ENCODE peak calls at places on chromosomes 3 and 15, in four cellular contexts. H, K, D and L are unnamed samples.

GRCh38 chr3:146803746-146804145 is 198.6 kb upstream of the PLSCR5 start:
- DNase-seq in H (no peak), K (no peak), D (no peak), L (no peak)

GRCh38 chr3:34183114-34183513 is 384.7 kb downstream of the PDCD6IP start:
- DNase-seq in H (no peak), K (no peak), D (no peak), L (no peak)

GRCh38 chr3:98977520-98977919 is 76.0 kb upstream of the DCBLD2 start:
- DNase-seq in H (no peak), K (no peak), D (no peak), L (no peak)

GRCh38 chr15:92130906-92131305 is 262.8 kb upstream of the ST8SIA2 start:
- DNase-seq in H (no peak), K (no peak), D (no peak), L (no peak)

GRCh38 chr3:108202080-108202479 is 20.1 kb downstream of the IFT57 start:
- DNase-seq in H (no peak), K (no peak), D (no peak), L (no peak)

GRCh38 chr3:32392530-32393302 is 1.1 kb downstream of the CMTM7 start:
- DNase-seq in H (peak; percentile 70), K (peak; percentile 50), D (peak; percentile 43), L (no peak)

GRCh38 chr3:123586966-123587365 is 2.1 kb upstream of the HACD2 start:
- DNase-seq in H (no peak), K (no peak), D (no peak), L (no peak)

GRCh38 chr3:184154909-184155643 is at the start of gene DVL3:
- DNase-seq in H (peak; percentile 86), K (peak; percentile 38), D (peak; percentile 78), L (no peak)

GRCh38 chr15:52392008-52392687 is 96.5 kb upstream of the MYO5C start:
- DNase-seq in H (no peak), K (no peak), D (no peak), L (no peak)

GRCh38 chr3:59518268-59518667 is 468.4 kb upstream of the CFAP20DC start:
- DNase-seq in H (no peak), K (no peak), D (no peak), L (no peak)

GRCh38 chr3:159609620-159610019 is 379.0 kb upstream of the IL12A start:
- DNase-seq in H (no peak), K (no peak), D (no peak), L (no peak)

GRCh38 chr3:21913791-21914190 is 162.8 kb upstream of the ZNF385D start:
- DNase-seq in H (no peak), K (no peak), D (no peak), L (no peak)

GRCh38 chr3:129599607-129600006 is 6.9 kb downstream of the PLXND1 start:
- DNase-seq in H (peak; percentile 86), K (no peak), D (peak; percentile 93), L (no peak)

GRCh38 chr3:48655586-48655985 is 7.1 kb downstream of the CELSR3 start:
- DNase-seq in H (peak; percentile 67), K (peak; percentile 86), D (no peak), L (no peak)

GRCh38 chr3:150248116-150248864 is 159.8 kb upstream of the TSC22D2 start:
- DNase-seq in H (no peak), K (no peak), D (no peak), L (no peak)

GRCh38 chr15:38564557-38565286 is at the start of gene RASGRP1:
- DNase-seq in H (peak; percentile 79), K (peak; percentile 88), D (peak; percentile 42), L (no peak)

GRCh38 chr3:194736896-194737600 is 51.4 kb downstream of the FAM43A start:
- DNase-seq in H (no peak), K (no peak), D (peak; percentile 94), L (no peak)

GRCh38 chr3:55720614-55721013 is 233.5 kb upstream of the WNT5A start:
- DNase-seq in H (no peak), K (no peak), D (no peak), L (no peak)
- TF ChIP-seq CTCF in H (no peak), K (no peak), D (no peak), L (peak; percentile 15)

DNA sequence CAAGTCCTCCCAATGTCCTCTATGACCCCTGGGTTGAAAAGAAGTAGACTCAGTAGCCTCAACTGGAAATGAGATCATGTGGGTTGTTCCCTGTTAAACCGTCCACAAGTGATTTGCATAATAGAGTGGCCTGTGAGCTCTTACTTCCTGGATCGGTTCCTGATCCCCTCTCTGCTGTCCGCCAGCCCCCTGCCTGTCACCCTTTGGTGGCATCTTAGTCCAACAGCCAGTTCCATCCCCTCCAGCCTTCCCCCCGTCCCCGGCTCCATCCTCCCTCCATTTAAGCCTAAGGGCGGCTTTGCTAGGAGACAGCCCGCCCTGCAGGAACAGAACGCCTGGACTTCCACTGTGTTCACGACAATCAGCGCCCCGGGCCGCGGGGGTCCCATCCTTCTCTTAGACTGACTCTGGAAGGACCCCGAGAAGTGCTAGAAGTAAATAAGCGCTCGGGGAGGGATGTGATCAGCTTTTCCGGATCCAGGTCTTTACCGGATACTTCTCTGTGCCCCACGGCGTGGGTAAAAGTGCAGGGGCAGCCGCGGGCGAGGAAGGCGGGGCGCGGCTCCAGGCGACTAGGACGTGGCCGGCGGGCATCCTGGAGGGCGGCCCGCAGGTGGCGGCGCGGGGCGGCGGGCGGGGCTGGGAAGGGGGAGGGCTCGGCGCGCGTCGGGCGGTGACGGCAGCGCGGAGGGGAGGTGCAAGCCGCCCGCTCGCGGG is 51.2 kb upstream of the ULK4 start:
- DNase-seq in H (peak; percentile 86), K (peak; percentile 75), D (peak; percentile 95), L (no peak)
- TF ChIP-seq CTCF in H (no peak), K (no peak), D (no peak), L (peak; percentile 34)

GRCh38 chr3:27253391-27253790 is 115.8 kb downstream of the NEK10 start:
- DNase-seq in H (no peak), K (no peak), D (no peak), L (no peak)

GRCh38 chr3:27254896-27255295 is 114.3 kb downstream of the NEK10 start:
- DNase-seq in H (no peak), K (no peak), D (no peak), L (no peak)

GRCh38 chr3:27252646-27253045 is 116.5 kb downstream of the NEK10 start:
- DNase-seq in H (no peak), K (no peak), D (no peak), L (no peak)

DNA sequence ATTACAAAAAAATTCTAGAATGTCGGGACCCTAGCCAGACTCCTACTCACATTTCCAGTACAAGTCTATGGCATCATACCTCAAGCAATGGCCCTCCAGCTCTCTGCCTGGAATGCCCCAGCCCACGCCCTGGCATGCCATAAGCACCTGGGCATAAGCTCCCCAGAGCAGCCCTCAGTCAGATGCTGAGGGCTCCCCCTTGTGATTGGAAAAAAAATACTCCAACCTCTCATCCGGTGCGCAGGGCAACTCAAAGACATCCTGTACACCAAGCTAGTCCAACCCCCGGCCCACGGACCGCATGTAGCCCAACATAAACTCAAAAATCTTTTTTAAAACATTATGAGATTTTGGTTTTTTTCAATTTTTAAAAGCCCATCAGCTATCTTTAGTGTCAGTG is 115.4 kb downstream of the NEK10 start:
- DNase-seq in H (peak; percentile 48), K (peak; percentile 32), D (peak; percentile 49), L (peak; percentile 8)
- TF ChIP-seq CTCF in H (no peak), K (no peak), D (peak; percentile 46), L (peak; percentile 71)

GRCh38 chr3:8868996-8869395 is 94.3 kb downstream of the RAD18 start:
- DNase-seq in H (no peak), K (no peak), D (no peak), L (no peak)
- TF ChIP-seq CTCF in H (no peak), K (no peak), D (no peak), L (no peak)

DNA sequence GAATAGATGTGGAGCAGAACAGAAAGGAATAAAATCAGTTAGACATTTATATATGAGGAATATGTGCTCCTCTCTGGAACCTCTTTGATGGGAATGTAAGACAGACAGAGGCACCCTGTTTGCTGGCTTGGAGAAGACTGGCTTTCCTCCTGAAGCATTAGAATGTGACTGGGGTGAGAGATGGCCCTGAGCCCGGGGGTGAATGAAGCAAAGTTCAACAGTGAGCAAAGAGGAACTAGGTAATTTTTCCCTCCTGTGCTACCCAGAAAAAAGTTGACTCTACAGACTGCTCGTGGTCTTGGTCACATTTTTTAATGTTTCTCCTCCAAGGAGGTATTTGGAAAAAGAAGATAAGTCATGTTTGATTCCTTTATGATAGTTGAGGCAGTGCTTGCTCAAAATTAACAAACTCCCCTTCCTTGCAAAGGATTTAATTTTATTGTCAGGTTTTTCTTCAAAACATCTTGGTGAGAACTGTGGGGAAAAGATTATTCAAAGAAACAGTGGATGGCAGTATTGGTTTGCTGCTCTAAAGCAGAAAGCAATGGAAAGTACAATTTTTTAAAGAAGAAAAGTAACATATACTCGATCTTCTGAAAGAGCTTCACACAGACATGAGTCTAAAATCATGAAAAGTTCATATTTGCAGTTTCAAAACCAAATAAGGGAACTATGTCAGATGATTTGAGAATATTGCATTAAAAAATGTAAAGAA is 370.4 kb upstream of the CDIN1 start:
- DNase-seq in H (no peak), K (no peak), D (no peak), L (no peak)
- TF ChIP-seq CTCF in H (no peak), K (no peak), D (no peak), L (no peak)

DNA sequence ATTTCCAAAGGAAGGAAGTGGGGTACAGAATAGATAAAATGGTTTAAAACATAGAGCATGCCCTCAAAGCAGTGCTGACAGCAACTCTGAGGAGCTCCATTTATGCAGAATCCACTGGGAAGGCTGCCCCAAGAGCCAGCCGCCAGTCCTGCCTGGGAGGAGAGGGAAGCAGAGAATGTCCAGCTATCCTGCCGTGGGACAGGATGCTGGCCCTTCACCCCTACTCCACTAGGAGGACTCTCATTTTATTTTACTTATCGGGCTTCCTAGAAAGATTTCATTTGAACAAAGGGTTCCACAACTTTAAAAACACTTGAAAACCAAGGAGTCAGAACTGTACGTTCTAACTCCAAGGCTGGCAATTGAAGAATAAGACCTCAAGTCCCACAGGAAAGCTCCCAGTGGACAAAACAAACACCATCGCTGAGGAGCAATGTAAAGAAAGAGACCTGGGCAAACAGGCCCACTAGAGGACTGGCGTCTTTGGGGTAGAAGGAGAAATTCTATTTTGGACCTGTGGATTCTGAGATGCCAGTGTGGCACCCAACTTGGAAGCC is 9.7 kb downstream of the SFMBT1 start:
- DNase-seq in H (no peak), K (no peak), D (no peak), L (no peak)
- TF ChIP-seq CTCF in H (peak; percentile 18), K (no peak), D (no peak), L (no peak)

GRCh38 chr15:71651750-71652186 is 158.6 kb upstream of the NR2E3 start:
- DNase-seq in H (no peak), K (peak; percentile 17), D (peak; percentile 54), L (peak; percentile 64)
- TF ChIP-seq CTCF in H (peak; percentile 56), K (no peak), D (peak; percentile 40), L (peak; percentile 86)

GRCh38 chr3:44114142-44114541 is 127.5 kb upstream of the TOPAZ1 start:
- DNase-seq in H (no peak), K (peak; percentile 65), D (peak; percentile 39), L (no peak)
- TF ChIP-seq CTCF in H (peak; percentile 38), K (peak; percentile 62), D (peak; percentile 66), L (peak; percentile 50)

GRCh38 chr15:23003736-23004135 is 23.6 kb upstream of the CYFIP1 start:
- DNase-seq in H (no peak), K (no peak), D (no peak), L (no peak)
- TF ChIP-seq CTCF in H (no peak), K (no peak), D (no peak), L (no peak)